ENCODE peak calls at places on chromosomes 6 and 20, in nine cellular contexts. One of them, this sample, is unnamed.

GRCh38 chr20:17624551-17625245 is 54.8 kb downstream of the DSTN start:
- DNase-seq in endothelial cell of umbilical vein: no peak
- DNase-seq in body of pancreas: peak; percentile 28
- DNase-seq in ovary: peak; percentile 7
- DNase-seq in Peyer's patch: peak; percentile 46
- DNase-seq in esophagus muscularis mucosa: no peak
- DNase-seq in uterus: peak; percentile 15
- DNase-seq in A549: no peak
- DNase-seq in tibial nerve: peak; percentile 8
- DNase-seq in this sample: no peak

GRCh38 chr6:47789553-47789952 is 7.7 kb downstream of the OPN5 start:
- DNase-seq in endothelial cell of umbilical vein: no peak
- DNase-seq in body of pancreas: no peak
- DNase-seq in ovary: no peak
- DNase-seq in Peyer's patch: no peak
- DNase-seq in esophagus muscularis mucosa: no peak
- DNase-seq in uterus: no peak
- DNase-seq in A549: no peak
- DNase-seq in tibial nerve: no peak
- DNase-seq in this sample: no peak

GRCh38 chr6:54232703-54233102 is 75.5 kb upstream of the TINAG start:
- DNase-seq in endothelial cell of umbilical vein: no peak
- DNase-seq in body of pancreas: no peak
- DNase-seq in ovary: no peak
- DNase-seq in Peyer's patch: no peak
- DNase-seq in esophagus muscularis mucosa: no peak
- DNase-seq in uterus: no peak
- DNase-seq in A549: no peak
- DNase-seq in tibial nerve: no peak
- DNase-seq in this sample: no peak

GRCh38 chr6:5142915-5143314 is 57.8 kb downstream of the PPP1R3G start:
- DNase-seq in endothelial cell of umbilical vein: no peak
- DNase-seq in body of pancreas: no peak
- DNase-seq in ovary: no peak
- DNase-seq in Peyer's patch: no peak
- DNase-seq in esophagus muscularis mucosa: no peak
- DNase-seq in uterus: no peak
- DNase-seq in A549: no peak
- DNase-seq in tibial nerve: no peak
- DNase-seq in this sample: no peak

GRCh38 chr6:111599259-111599658 is 6.4 kb downstream of the TRAF3IP2 start:
- DNase-seq in endothelial cell of umbilical vein: no peak
- DNase-seq in body of pancreas: no peak
- DNase-seq in ovary: no peak
- DNase-seq in Peyer's patch: no peak
- DNase-seq in esophagus muscularis mucosa: no peak
- DNase-seq in uterus: no peak
- DNase-seq in A549: no peak
- DNase-seq in tibial nerve: no peak
- DNase-seq in this sample: no peak

GRCh38 chr20:21206571-21206970 is 80.7 kb downstream of the KIZ start:
- DNase-seq in endothelial cell of umbilical vein: no peak
- DNase-seq in body of pancreas: no peak
- DNase-seq in ovary: no peak
- DNase-seq in Peyer's patch: no peak
- DNase-seq in esophagus muscularis mucosa: no peak
- DNase-seq in uterus: no peak
- DNase-seq in A549: no peak
- DNase-seq in tibial nerve: no peak
- DNase-seq in this sample: no peak

GRCh38 chr20:19244291-19244690 is 31.8 kb downstream of the SLC24A3 start:
- DNase-seq in endothelial cell of umbilical vein: no peak
- DNase-seq in body of pancreas: no peak
- DNase-seq in ovary: no peak
- DNase-seq in Peyer's patch: no peak
- DNase-seq in esophagus muscularis mucosa: no peak
- DNase-seq in uterus: no peak
- DNase-seq in A549: no peak
- DNase-seq in tibial nerve: no peak
- DNase-seq in this sample: no peak

GRCh38 chr20:18019068-18019467 is 38.6 kb downstream of the OVOL2 start:
- DNase-seq in endothelial cell of umbilical vein: no peak
- DNase-seq in body of pancreas: no peak
- DNase-seq in ovary: no peak
- DNase-seq in Peyer's patch: no peak
- DNase-seq in esophagus muscularis mucosa: no peak
- DNase-seq in uterus: no peak
- DNase-seq in A549: peak; percentile 26
- DNase-seq in tibial nerve: no peak
- DNase-seq in this sample: no peak

GRCh38 chr6:44057931-44058616 is 69.2 kb downstream of the MRPL14 start:
- DNase-seq in endothelial cell of umbilical vein: no peak
- DNase-seq in body of pancreas: no peak
- DNase-seq in ovary: no peak
- DNase-seq in Peyer's patch: no peak
- DNase-seq in esophagus muscularis mucosa: no peak
- DNase-seq in uterus: no peak
- DNase-seq in A549: no peak
- DNase-seq in tibial nerve: no peak
- DNase-seq in this sample: no peak

GRCh38 chr6:100573169-100573568 is 108.4 kb upstream of the SIM1 start:
- DNase-seq in endothelial cell of umbilical vein: peak; percentile 54
- DNase-seq in body of pancreas: no peak
- DNase-seq in ovary: no peak
- DNase-seq in Peyer's patch: no peak
- DNase-seq in esophagus muscularis mucosa: no peak
- DNase-seq in uterus: no peak
- DNase-seq in A549: peak; percentile 18
- DNase-seq in tibial nerve: no peak
- DNase-seq in this sample: no peak

GRCh38 chr6:84426002-84426705 is 198.7 kb upstream of the CEP162 start:
- DNase-seq in endothelial cell of umbilical vein: peak; percentile 33
- DNase-seq in body of pancreas: no peak
- DNase-seq in ovary: no peak
- DNase-seq in Peyer's patch: no peak
- DNase-seq in esophagus muscularis mucosa: no peak
- DNase-seq in uterus: no peak
- DNase-seq in A549: no peak
- DNase-seq in tibial nerve: no peak
- DNase-seq in this sample: no peak

GRCh38 chr6:138817799-138818198 is 21.9 kb downstream of the ECT2L start:
- DNase-seq in endothelial cell of umbilical vein: peak; percentile 56
- DNase-seq in body of pancreas: peak; percentile 81
- DNase-seq in ovary: no peak
- DNase-seq in Peyer's patch: peak; percentile 64
- DNase-seq in esophagus muscularis mucosa: no peak
- DNase-seq in uterus: no peak
- DNase-seq in A549: no peak
- DNase-seq in tibial nerve: no peak
- DNase-seq in this sample: peak; percentile 90

GRCh38 chr6:106511274-106512047 is 117.8 kb downstream of the RTN4IP1 start:
- DNase-seq in endothelial cell of umbilical vein: peak; percentile 26
- DNase-seq in body of pancreas: peak; percentile 41
- DNase-seq in ovary: peak; percentile 36
- DNase-seq in Peyer's patch: peak; percentile 70
- DNase-seq in esophagus muscularis mucosa: no peak
- DNase-seq in uterus: peak; percentile 16
- DNase-seq in A549: no peak
- DNase-seq in tibial nerve: no peak
- DNase-seq in this sample: peak; percentile 39

GRCh38 chr6:19999319-20000191 is 162.4 kb downstream of the ID4 start:
- DNase-seq in endothelial cell of umbilical vein: no peak
- DNase-seq in body of pancreas: no peak
- DNase-seq in ovary: no peak
- DNase-seq in Peyer's patch: no peak
- DNase-seq in esophagus muscularis mucosa: peak; percentile 88
- DNase-seq in uterus: no peak
- DNase-seq in A549: peak; percentile 48
- DNase-seq in tibial nerve: no peak
- DNase-seq in this sample: no peak

GRCh38 chr6:22519237-22519636 is 50.1 kb upstream of the HDGFL1 start:
- DNase-seq in endothelial cell of umbilical vein: no peak
- DNase-seq in body of pancreas: no peak
- DNase-seq in ovary: no peak
- DNase-seq in Peyer's patch: no peak
- DNase-seq in esophagus muscularis mucosa: no peak
- DNase-seq in uterus: no peak
- DNase-seq in A549: no peak
- DNase-seq in tibial nerve: no peak
- DNase-seq in this sample: no peak

GRCh38 chr6:22512716-22513452 is 56.5 kb upstream of the HDGFL1 start:
- DNase-seq in endothelial cell of umbilical vein: no peak
- DNase-seq in body of pancreas: no peak
- DNase-seq in ovary: no peak
- DNase-seq in Peyer's patch: no peak
- DNase-seq in esophagus muscularis mucosa: no peak
- DNase-seq in uterus: no peak
- DNase-seq in A549: no peak
- DNase-seq in tibial nerve: no peak
- DNase-seq in this sample: no peak

GRCh38 chr6:22513667-22514066 is 55.7 kb upstream of the HDGFL1 start:
- DNase-seq in endothelial cell of umbilical vein: no peak
- DNase-seq in body of pancreas: no peak
- DNase-seq in ovary: no peak
- DNase-seq in Peyer's patch: no peak
- DNase-seq in esophagus muscularis mucosa: no peak
- DNase-seq in uterus: no peak
- DNase-seq in A549: no peak
- DNase-seq in tibial nerve: no peak
- DNase-seq in this sample: no peak
- H3K9me3 ChIP-seq in endothelial cell of umbilical vein: no peaks in the 10 kb centered on the region
- H3K9me3 ChIP-seq in body of pancreas: no peaks in the 10 kb centered on the region
- H3K9me3 ChIP-seq in ovary: no peaks in the 10 kb centered on the region
- H3K9me3 ChIP-seq in Peyer's patch: no peaks in the 10 kb centered on the region
- H3K9me3 ChIP-seq in esophagus muscularis mucosa: no peaks in the 10 kb centered on the region
- H3K9me3 ChIP-seq in uterus: no peaks in the 10 kb centered on the region
- H3K9me3 ChIP-seq in A549: no peaks in the 10 kb centered on the region
- H3K9me3 ChIP-seq in tibial nerve: no peaks in the 10 kb centered on the region
- H3K9me3 ChIP-seq in this sample: no peaks in the 10 kb centered on the region

GRCh38 chr20:49395183-49395582 is 87.3 kb downstream of the KCNB1 start:
- DNase-seq in endothelial cell of umbilical vein: no peak
- DNase-seq in body of pancreas: peak; percentile 16
- DNase-seq in ovary: no peak
- DNase-seq in Peyer's patch: no peak
- DNase-seq in esophagus muscularis mucosa: peak; percentile 93
- DNase-seq in uterus: peak; percentile 91
- DNase-seq in A549: no peak
- DNase-seq in tibial nerve: peak; percentile 47
- DNase-seq in this sample: no peak
- TF ChIP-seq POLR2A in endothelial cell of umbilical vein: no peak
- TF ChIP-seq POLR2A in body of pancreas: no peak
- TF ChIP-seq POLR2A in ovary: no peak
- TF ChIP-seq POLR2A in Peyer's patch: no peak
- TF ChIP-seq POLR2A in esophagus muscularis mucosa: no peak
- TF ChIP-seq POLR2A in uterus: no peak
- TF ChIP-seq POLR2A in A549: no peak
- TF ChIP-seq POLR2A in tibial nerve: no peak
- TF ChIP-seq POLR2A in this sample: no peak

GRCh38 chr6:16488813-16489212 is 250.4 kb downstream of the GMPR start:
- DNase-seq in endothelial cell of umbilical vein: no peak
- DNase-seq in body of pancreas: no peak
- DNase-seq in ovary: no peak
- DNase-seq in Peyer's patch: no peak
- DNase-seq in esophagus muscularis mucosa: no peak
- DNase-seq in uterus: no peak
- DNase-seq in A549: no peak
- DNase-seq in tibial nerve: no peak
- DNase-seq in this sample: no peak

GRCh38 chr6:16486661-16487060 is 248.3 kb downstream of the GMPR start:
- DNase-seq in endothelial cell of umbilical vein: no peak
- DNase-seq in body of pancreas: no peak
- DNase-seq in ovary: no peak
- DNase-seq in Peyer's patch: no peak
- DNase-seq in esophagus muscularis mucosa: no peak
- DNase-seq in uterus: no peak
- DNase-seq in A549: no peak
- DNase-seq in tibial nerve: no peak
- DNase-seq in this sample: no peak

GRCh38 chr6:16483315-16483875 is 245.0 kb downstream of the GMPR start:
- DNase-seq in endothelial cell of umbilical vein: no peak
- DNase-seq in body of pancreas: no peak
- DNase-seq in ovary: no peak
- DNase-seq in Peyer's patch: no peak
- DNase-seq in esophagus muscularis mucosa: no peak
- DNase-seq in uterus: no peak
- DNase-seq in A549: no peak
- DNase-seq in tibial nerve: no peak
- DNase-seq in this sample: no peak

GRCh38 chr6:16491666-16492322 is 253.4 kb downstream of the GMPR start:
- DNase-seq in endothelial cell of umbilical vein: no peak
- DNase-seq in body of pancreas: no peak
- DNase-seq in ovary: no peak
- DNase-seq in Peyer's patch: no peak
- DNase-seq in esophagus muscularis mucosa: no peak
- DNase-seq in uterus: no peak
- DNase-seq in A549: no peak
- DNase-seq in tibial nerve: no peak
- DNase-seq in this sample: no peak

GRCh38 chr6:16487953-16488674 is 249.7 kb downstream of the GMPR start:
- DNase-seq in endothelial cell of umbilical vein: no peak
- DNase-seq in body of pancreas: no peak
- DNase-seq in ovary: no peak
- DNase-seq in Peyer's patch: no peak
- DNase-seq in esophagus muscularis mucosa: no peak
- DNase-seq in uterus: no peak
- DNase-seq in A549: no peak
- DNase-seq in tibial nerve: no peak
- DNase-seq in this sample: no peak
- TF ChIP-seq CTCF in endothelial cell of umbilical vein: no peak
- TF ChIP-seq CTCF in body of pancreas: no peak
- TF ChIP-seq CTCF in ovary: no peak
- TF ChIP-seq CTCF in Peyer's patch: no peak
- TF ChIP-seq CTCF in esophagus muscularis mucosa: no peak
- TF ChIP-seq CTCF in uterus: no peak
- TF ChIP-seq CTCF in A549: no peak
- TF ChIP-seq CTCF in tibial nerve: no peak
- TF ChIP-seq CTCF in this sample: no peak

DNA sequence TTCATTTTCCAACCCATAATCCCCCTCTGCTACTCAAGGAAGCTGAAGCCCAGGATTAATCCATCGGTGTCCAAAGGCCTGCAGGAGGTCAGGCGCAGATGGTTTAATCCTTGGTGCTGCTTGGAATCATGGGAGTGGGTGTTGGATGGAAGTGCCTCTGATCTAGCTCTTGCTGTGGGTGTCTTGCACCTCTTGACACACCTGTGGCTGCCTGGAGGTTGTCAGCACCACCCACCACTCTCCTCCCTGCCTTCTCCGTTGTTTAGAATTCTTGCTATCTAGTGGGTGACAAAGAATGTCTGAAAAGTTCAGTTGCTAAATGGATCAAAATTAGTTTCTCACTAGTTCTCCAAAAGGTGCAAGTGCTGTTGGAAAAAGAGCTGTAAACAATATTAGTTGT is 1074.4 kb upstream of the FLRT3 start:
- DNase-seq in endothelial cell of umbilical vein: no peak
- DNase-seq in body of pancreas: no peak
- DNase-seq in ovary: no peak
- DNase-seq in Peyer's patch: no peak
- DNase-seq in esophagus muscularis mucosa: no peak
- DNase-seq in uterus: no peak
- DNase-seq in A549: no peak
- DNase-seq in tibial nerve: no peak
- DNase-seq in this sample: no peak
- H3K9me3 ChIP-seq in endothelial cell of umbilical vein: no peaks in the 10 kb centered on the region
- H3K9me3 ChIP-seq in body of pancreas: no peaks in the 10 kb centered on the region
- H3K9me3 ChIP-seq in ovary: no peaks in the 10 kb centered on the region
- H3K9me3 ChIP-seq in Peyer's patch: no peaks in the 10 kb centered on the region
- H3K9me3 ChIP-seq in esophagus muscularis mucosa: no peaks in the 10 kb centered on the region
- H3K9me3 ChIP-seq in uterus: no peaks in the 10 kb centered on the region
- H3K9me3 ChIP-seq in A549: no peaks in the 10 kb centered on the region
- H3K9me3 ChIP-seq in tibial nerve: no peaks in the 10 kb centered on the region
- H3K9me3 ChIP-seq in this sample: no peaks in the 10 kb centered on the region

This sample was measured in stomach.